ENCODE peak calls at places on chromosome 12, in five cellular contexts. O is A549, T is H9, C is hepatocyte, E is fibroblast of lung. J is an unnamed sample.

GRCh38 chr12:44285321-44285720 is 449.4 kb downstream of the TMEM117 start:
- DNase-seq in O (no peak), T (no peak), E (no peak), C (no peak), J (no peak)

GRCh38 chr12:127277882-127278281 is 989.1 kb upstream of the TMEM132C start:
- DNase-seq in T (no peak), C (no peak), E (no peak), O (no peak), J (no peak)

GRCh38 chr12:72453550-72453949 is 181.4 kb downstream of the TRHDE start:
- DNase-seq in O (no peak), C (no peak), E (no peak), T (no peak), J (no peak)

GRCh38 chr12:95998611-95999300 is 2.6 kb upstream of the HAL start:
- DNase-seq in T (peak; percentile 64), O (peak; percentile 74), E (peak; percentile 41), C (peak; percentile 84), J (no peak)

GRCh38 chr12:46108721-46109120 is 118.3 kb upstream of the SCAF11 start:
- DNase-seq in T (no peak), O (no peak), C (no peak), E (no peak), J (no peak)

GRCh38 chr12:76896274-76896673 is 17.5 kb upstream of the CSRP2 start:
- DNase-seq in T (no peak), E (no peak), O (no peak), C (no peak), J (no peak)

GRCh38 chr12:95574030-95574429 is 22.8 kb upstream of the USP44 start:
- DNase-seq in O (no peak), C (no peak), T (peak; percentile 80), E (no peak), J (no peak)

GRCh38 chr12:107775093-107775721 is 703 bp downstream of the ASCL4 start:
- DNase-seq in C (peak; percentile 14), T (peak; percentile 91), E (no peak), O (no peak), J (no peak)

GRCh38 chr12:90510948-90511347 is 444.0 kb downstream of the CCER1 start:
- DNase-seq in T (no peak), C (no peak), O (no peak), E (peak; percentile 65), J (no peak)

GRCh38 chr12:96398422-96399080 is 1.7 kb downstream of the CDK17 start:
- DNase-seq in C (no peak), E (no peak), O (no peak), T (no peak), J (no peak)

GRCh38 chr12:107761502-107761904 is 566 bp upstream of the PRDM4 start:
- DNase-seq in O (no peak), T (peak; percentile 57), E (no peak), C (peak; percentile 23), J (no peak)

GRCh38 chr12:120276734-120277133 is 11.2 kb upstream of the PXN start:
- DNase-seq in T (no peak), C (no peak), O (peak; percentile 58), E (no peak), J (no peak)

GRCh38 chr12:106358410-106359241 is 1.1 kb downstream of the POLR3B start:
- DNase-seq in O (no peak), E (peak; percentile 80), C (peak; percentile 73), T (no peak), J (no peak)

GRCh38 chr12:53076461-53076860 is 2.7 kb downstream of the SPRYD3 start:
- DNase-seq in O (no peak), C (no peak), E (no peak), T (no peak), J (no peak)

GRCh38 chr12:104695453-104696148 is 238.9 kb downstream of the CHST11 start:
- DNase-seq in C (no peak), T (no peak), E (peak; percentile 100), O (no peak), J (no peak)

GRCh38 chr12:56957229-56958052 is at the start of gene RDH16:
- DNase-seq in E (no peak), T (peak; percentile 21), O (no peak), C (no peak), J (peak; percentile 64)

GRCh38 chr12:53659011-53659551 is 16.8 kb downstream of the ATP5MC2 start:
- DNase-seq in C (peak; percentile 68), T (no peak), O (peak; percentile 81), E (peak; percentile 95), J (peak; percentile 68)

GRCh38 chr12:13566286-13566685 is 369.8 kb downstream of the EMP1 start:
- DNase-seq in C (no peak), O (no peak), T (no peak), E (peak; percentile 6), J (no peak)

GRCh38 chr12:116662612-116663144 is 75.2 kb downstream of the SPRING1 start:
- DNase-seq in C (peak; percentile 49), E (peak; percentile 36), T (peak; percentile 57), O (no peak), J (no peak)

GRCh38 chr12:119341988-119342387 is 7.5 kb downstream of the CCDC60 start:
- DNase-seq in T (no peak), C (no peak), O (no peak), E (no peak), J (no peak)

GRCh38 chr12:77685112-77685511 is 145.6 kb upstream of the NAV3 start:
- DNase-seq in E (peak; percentile 74), C (peak; percentile 84), O (peak; percentile 76), T (peak; percentile 65), J (no peak)

GRCh38 chr12:116564080-116564479 is 4.9 kb downstream of the MAP1LC3B2 start:
- DNase-seq in E (no peak), C (no peak), O (no peak), T (no peak), J (no peak)

GRCh38 chr12:57194253-57194652 is 22.3 kb upstream of the NXPH4 start:
- DNase-seq in C (no peak), E (no peak), O (no peak), T (no peak), J (no peak)

GRCh38 chr12:54723653-54724256 is 75.6 kb upstream of the DCD start:
- DNase-seq in T (peak; percentile 46), O (peak; percentile 28), C (no peak), E (peak; percentile 0), J (no peak)

GRCh38 chr12:1565172-1565571 is 29.2 kb downstream of the FBXL14 start:
- DNase-seq in C (no peak), O (no peak), T (no peak), E (no peak), J (no peak)

GRCh38 chr12:75155962-75156361 is 53.7 kb downstream of the KCNC2 start:
- DNase-seq in C (peak; percentile 6), E (no peak), O (no peak), T (no peak), J (no peak)

GRCh38 chr12:28424965-28425364 is 234.7 kb downstream of the CCDC91 start:
- DNase-seq in E (peak; percentile 94), C (peak; percentile 5), O (no peak), T (no peak), J (no peak)

GRCh38 chr12:97801471-97802045 is 339.0 kb downstream of the RMST start:
- DNase-seq in O (no peak), C (no peak), E (no peak), T (no peak), J (no peak)

GRCh38 chr12:1947081-1947480 is 28.6 kb upstream of the CACNA2D4 start:
- DNase-seq in C (no peak), T (no peak), E (peak; percentile 92), O (no peak), J (no peak)

GRCh38 chr12:118220697-118221096 is 84.8 kb downstream of the PEBP1 start:
- DNase-seq in C (no peak), O (no peak), T (no peak), E (peak; percentile 3), J (no peak)

GRCh38 chr12:107515446-107515958 is 170.1 kb upstream of the PWP1 start:
- DNase-seq in E (peak; percentile 99), C (peak; percentile 50), T (peak; percentile 57), O (peak; percentile 89), J (peak; percentile 58)

GRCh38 chr12:55039761-55040160 is 20.0 kb downstream of the NEUROD4 start:
- DNase-seq in E (no peak), O (no peak), C (no peak), T (no peak), J (no peak)

GRCh38 chr12:100574262-100575074 is 984 bp downstream of the GAS2L3 start:
- DNase-seq in O (peak; percentile 10), T (peak; percentile 41), E (peak; percentile 48), C (peak; percentile 24), J (no peak)

GRCh38 chr12:75086086-75087038 is 123.3 kb downstream of the KCNC2 start:
- DNase-seq in E (peak; percentile 83), O (no peak), C (peak; percentile 8), T (no peak), J (no peak)

GRCh38 chr12:111430418-111431353 is 25.0 kb downstream of the SH2B3 start:
- DNase-seq in O (no peak), T (no peak), E (no peak), C (no peak), J (no peak)

GRCh38 chr12:42094277-42094676 is 50.4 kb downstream of the GXYLT1 start:
- DNase-seq in O (peak; percentile 31), E (peak; percentile 76), T (peak; percentile 47), C (peak; percentile 23), J (peak; percentile 27)

GRCh38 chr12:38141861-38142260 is 174.7 kb upstream of the ALG10B start:
- DNase-seq in E (no peak), C (no peak), O (no peak), T (no peak), J (no peak)
- H3K9me3 ChIP-seq in E (no peaks in the 10 kb centered on the region), C (no peaks in the 10 kb centered on the region), O (peaks cover 9% of the 10 kb centered on the region), T (peaks cover 87% of the 10 kb centered on the region), J (peaks cover 12% of the 10 kb centered on the region)

GRCh38 chr12:8860165-8860961 is 37.9 kb downstream of the A2ML1 start:
- DNase-seq in E (peak; percentile 41), O (peak; percentile 69), T (peak; percentile 84), C (peak; percentile 55), J (peak; percentile 38)
- TF ChIP-seq CTCF in E (peak; percentile 66), O (peak; percentile 42), T (peak; percentile 84), C (peak; percentile 50), J (peak; percentile 72)

GRCh38 chr12:81034926-81035325 is 43.0 kb upstream of the ACSS3 start:
- DNase-seq in O (no peak), E (no peak), T (no peak), C (no peak), J (no peak)
- H3K4me2 ChIP-seq in O (no peak overlapping the region), E (no peak overlapping the region), T (no peak overlapping the region), C (no peak overlapping the region), J (no peak overlapping the region)

GRCh38 chr12:34547276-34547675 is 525.0 kb downstream of the ALG10 start:
- DNase-seq in C (no peak), O (no peak), E (no peak), T (no peak), J (no peak)
- H3K9me3 ChIP-seq in C (peaks cover 7% of the 10 kb centered on the region), O (peaks cover 23% of the 10 kb centered on the region), E (no peaks in the 10 kb centered on the region), T (peaks cover 89% of the 10 kb centered on the region), J (peaks cover 34% of the 10 kb centered on the region)

GRCh38 chr12:7129647-7130536 is at the start of gene CLSTN3:
- DNase-seq in C (peak; percentile 92), O (no peak), E (peak; percentile 81), T (peak; percentile 96), J (peak; percentile 87)
- TF ChIP-seq CTCF in C (no peak), O (no peak), E (no peak), T (no peak), J (no peak)

GRCh38 chr12:132352896-132353800 is 23.8 kb upstream of the GALNT9 start:
- DNase-seq in E (no peak), C (no peak), O (no peak), T (peak; percentile 53), J (no peak)
- H3K4me2 ChIP-seq in E (no peak overlapping the region), C (no peak overlapping the region), O (no peak overlapping the region), T (no peak overlapping the region), J (no peak overlapping the region)